ENCODE peak calls at places on chromosome 13, in six cellular contexts. M is body of pancreas, O is H9, F is AG09309, P is tibial artery, G is Calu3. Z is an unnamed sample.
A peak's percentile ranks its signal among the peaks of the same experiment; 100 is the strongest.

GRCh38 chr13:27053902-27054595 is 117.6 kb downstream of the USP12 start:
- DNase-seq in M (no peak), O (no peak), F (peak; percentile 55), P (no peak), G (no peak), Z (no peak)

GRCh38 chr13:24097667-24098066 is 62.9 kb upstream of the SPATA13 start:
- DNase-seq in M (no peak), O (no peak), F (no peak), P (no peak), G (no peak), Z (no peak)

GRCh38 chr13:68759617-68760016 is 1348.0 kb upstream of the ATXN8OS start:
- DNase-seq in M (no peak), O (no peak), F (no peak), P (no peak), G (no peak), Z (no peak)

GRCh38 chr13:80297094-80297493 is 43.8 kb downstream of the SPRY2 start:
- DNase-seq in M (no peak), O (peak; percentile 47), F (no peak), P (no peak), G (no peak), Z (no peak)

GRCh38 chr13:95226932-95227718 is 74.1 kb downstream of the ABCC4 start:
- DNase-seq in M (no peak), O (no peak), F (no peak), P (no peak), G (no peak), Z (no peak)

GRCh38 chr13:51331354-51331861 is 8.1 kb upstream of the SERPINE3 start:
- DNase-seq in M (no peak), O (no peak), F (no peak), P (no peak), G (no peak), Z (no peak)

GRCh38 chr13:113968463-113969310 is 5.2 kb downstream of the C13orf46 start:
- DNase-seq in M (no peak), O (no peak), F (no peak), P (no peak), G (no peak), Z (no peak)

GRCh38 chr13:111474136-111475002 is 153.9 kb downstream of the TEX29 start:
- DNase-seq in M (no peak), O (peak; percentile 64), F (peak; percentile 11), P (no peak), G (no peak), Z (no peak)

GRCh38 chr13:30257433-30258099 is 49.8 kb downstream of the KATNAL1 start:
- DNase-seq in M (no peak), O (peak; percentile 36), F (no peak), P (no peak), G (no peak), Z (no peak)

GRCh38 chr13:96967248-96967745 is 27.0 kb downstream of the OXGR1 start:
- DNase-seq in M (no peak), O (peak; percentile 32), F (no peak), P (no peak), G (no peak), Z (no peak)
- TF ChIP-seq CTCF in M (no peak), O (peak; percentile 56), F (no peak), P (no peak), G (no peak), Z (no peak)

DNA sequence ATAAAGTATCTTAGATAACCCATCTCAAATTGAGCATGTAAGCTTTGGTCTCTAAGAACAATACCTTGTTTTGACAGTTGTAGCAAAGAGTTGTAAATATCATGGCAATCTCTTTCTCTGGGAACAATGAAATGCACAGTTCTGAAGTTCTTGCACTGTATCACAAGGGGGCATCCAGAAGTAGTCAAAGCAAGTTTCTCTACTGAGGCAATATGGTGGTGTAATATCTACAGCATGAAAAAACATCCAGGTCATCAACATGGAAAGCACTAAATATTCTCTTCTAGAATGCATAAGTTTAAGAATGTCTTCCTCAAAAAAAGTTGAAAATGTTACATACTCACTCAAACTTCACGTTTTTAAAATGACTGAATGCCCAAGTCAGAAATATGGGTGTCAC is 19.6 kb downstream of the MTMR6 start:
- DNase-seq in M (no peak), O (no peak), F (no peak), P (no peak), G (no peak), Z (no peak)
- TF ChIP-seq CTCF in M (no peak), O (peak; percentile 28), F (peak; percentile 9), P (no peak), G (no peak), Z (no peak)

GRCh38 chr13:97432232-97432916 is 1.6 kb upstream of the RAP2A start:
- DNase-seq in M (no peak), O (no peak), F (no peak), P (no peak), G (no peak), Z (no peak)

GRCh38 chr13:97434417-97435296 is 688 bp downstream of the RAP2A start:
- DNase-seq in M (peak; percentile 43), O (peak; percentile 44), F (no peak), P (peak; percentile 52), G (peak; percentile 0), Z (no peak)

GRCh38 chr13:97435297-97435682 is 1.3 kb downstream of the RAP2A start:
- DNase-seq in M (no peak), O (no peak), F (no peak), P (no peak), G (no peak), Z (no peak)

GRCh38 chr13:97432917-97433726 is 847 bp upstream of the RAP2A start:
- DNase-seq in M (peak; percentile 99), O (peak; percentile 100), F (peak; percentile 100), P (peak; percentile 99), G (peak; percentile 88), Z (peak; percentile 93)

GRCh38 chr13:97433727-97434416 is at the start of gene RAP2A:
- DNase-seq in M (peak; percentile 85), O (peak; percentile 92), F (peak; percentile 62), P (peak; percentile 86), G (peak; percentile 69), Z (peak; percentile 44)
- TF ChIP-seq CTCF in M (no peak), O (no peak), F (no peak), P (no peak), G (no peak), Z (no peak)

GRCh38 chr13:75986818-75987217 is 350.7 kb downstream of the LMO7 start:
- DNase-seq in M (no peak), O (no peak), F (no peak), P (no peak), G (no peak), Z (no peak)
- TF ChIP-seq CTCF in M (no peak), O (no peak), F (no peak), P (no peak), G (no peak), Z (no peak)